ENCODE peak calls at places on chromosomes 1 and 21, in eight cellular contexts. T is hypothalamus; K is GM12878; A is stimulated activated CD4-positive, alpha-beta T cell treated with anti-CD3 and anti-CD28 coated beads, Interleukin-4, amount 100 ng/mL, for 48 hours; U is thyroid gland; J is heart right ventricle; R is AG20443; N is psoas muscle. O is an unnamed sample.

GRCh38 chr1:214685906-214686305 is 82.9 kb downstream of the CENPF start:
- DNase-seq in N (no peak), T (no peak), A (no peak), J (no peak), K (no peak), U (no peak), R (no peak), O (no peak)

GRCh38 chr1:215156232-215156631 is 73.7 kb downstream of the KCNK2 start:
- DNase-seq in A (no peak), R (peak; percentile 9), U (peak; percentile 35), J (no peak), K (no peak), N (no peak), T (no peak), O (no peak)

GRCh38 chr1:77406661-77407060 is 124.8 kb downstream of the AK5 start:
- DNase-seq in R (no peak), J (no peak), T (no peak), K (no peak), U (no peak), N (no peak), A (no peak), O (no peak)

GRCh38 chr1:202639500-202639899 is 70.8 kb downstream of the SYT2 start:
- DNase-seq in N (no peak), K (no peak), J (no peak), T (no peak), U (no peak), A (no peak), R (peak; percentile 46), O (no peak)

GRCh38 chr21:31261759-31262158 is 82.3 kb downstream of the TIAM1 start:
- DNase-seq in T (no peak), A (no peak), J (no peak), N (no peak), R (no peak), U (no peak), K (no peak), O (no peak)

GRCh38 chr1:19067912-19068638 is 111.6 kb upstream of the IFFO2 start:
- DNase-seq in N (no peak), K (no peak), T (no peak), J (no peak), U (peak; percentile 45), R (no peak), A (no peak), O (no peak)

GRCh38 chr1:231776006-231776707 is 149.6 kb downstream of the DISC1 start:
- DNase-seq in A (no peak), N (no peak), T (no peak), K (no peak), R (peak; percentile 83), J (no peak), U (no peak), O (no peak)

GRCh38 chr1:93574511-93574910 is 107.1 kb downstream of the BCAR3 start:
- DNase-seq in U (no peak), J (no peak), N (no peak), A (no peak), T (no peak), R (no peak), K (no peak), O (no peak)

GRCh38 chr21:34887729-34888568 is 161.2 kb downstream of the RUNX1 start:
- DNase-seq in A (peak; percentile 77), J (peak; percentile 62), T (no peak), U (peak; percentile 64), K (no peak), R (peak; percentile 88), N (peak; percentile 90), O (no peak)

GRCh38 chr1:110340207-110340468 is 961 bp downstream of the RBM15 start:
- DNase-seq in T (no peak), U (no peak), R (no peak), A (no peak), N (no peak), J (no peak), K (no peak), O (no peak)

GRCh38 chr1:18263547-18264130 is 156.0 kb downstream of the IGSF21 start:
- DNase-seq in K (no peak), R (no peak), A (no peak), J (no peak), U (no peak), T (no peak), N (no peak), O (no peak)

GRCh38 chr1:19737413-19737812 is 62.3 kb downstream of the TMCO4 start:
- DNase-seq in U (peak; percentile 10), T (no peak), J (no peak), N (no peak), K (no peak), R (no peak), A (no peak), O (no peak)

GRCh38 chr1:238681021-238681420 is 705.3 kb upstream of the CHRM3 start:
- DNase-seq in R (no peak), N (no peak), U (no peak), A (no peak), T (no peak), J (no peak), K (no peak), O (no peak)

GRCh38 chr21:33824156-33824941 is 91.3 kb downstream of the ATP5PO start:
- DNase-seq in R (no peak), J (no peak), K (no peak), T (no peak), N (no peak), U (peak; percentile 92), A (no peak), O (peak; percentile 5)

GRCh38 chr1:22257286-22258275 is 114.7 kb upstream of the WNT4 start:
- DNase-seq in N (no peak), U (no peak), R (no peak), J (no peak), K (no peak), T (no peak), A (no peak), O (no peak)

GRCh38 chr1:2379733-2380404 is 11.5 kb downstream of the MORN1 start:
- DNase-seq in J (peak; percentile 11), N (peak; percentile 35), R (no peak), A (no peak), U (peak; percentile 51), T (no peak), K (no peak), O (no peak)

GRCh38 chr1:26287033-26287711 is 7.3 kb downstream of the SH3BGRL3 start:
- DNase-seq in N (peak; percentile 85), R (peak; percentile 45), J (no peak), A (no peak), K (no peak), U (peak; percentile 22), T (no peak), O (no peak)